ENCODE peak calls at places on chromosomes 5 and 9, in nine cellular contexts. K, F, Q, B, C, G, H, S and J are unnamed samples.
A peak's percentile ranks its signal among the peaks of the same experiment; 100 is the strongest.

GRCh38 chr9:107090218-107090617 is 192.9 kb upstream of the RAD23B start:
- DNase-seq in K (no peak), S (no peak), H (no peak), F (no peak), G (no peak), Q (no peak), B (no peak), C (no peak), J (no peak)

GRCh38 chr5:151250346-151251000 is 2.5 kb upstream of the GM2A start:
- DNase-seq in B (no peak), C (no peak), S (no peak), G (no peak), K (no peak), H (no peak), Q (no peak), F (no peak), J (no peak)

GRCh38 chr5:38022621-38023020 is 182.8 kb upstream of the GDNF start:
- DNase-seq in S (no peak), K (peak; percentile 16), H (no peak), Q (no peak), C (no peak), B (no peak), G (no peak), F (no peak), J (no peak)

GRCh38 chr5:115461093-115461492 is 83.5 kb downstream of the FEM1C start:
- DNase-seq in F (peak; percentile 22), S (no peak), K (no peak), H (no peak), C (no peak), B (no peak), Q (no peak), G (no peak), J (no peak)

GRCh38 chr9:86303316-86303975 is 21.1 kb upstream of the ISCA1 start:
- DNase-seq in C (no peak), Q (no peak), K (peak; percentile 51), H (no peak), S (no peak), F (no peak), G (no peak), B (no peak), J (no peak)

GRCh38 chr9:98373622-98374021 is 118.2 kb upstream of the TBC1D2 start:
- DNase-seq in H (no peak), F (no peak), K (no peak), B (no peak), Q (no peak), C (no peak), S (no peak), G (no peak), J (no peak)

GRCh38 chr9:131117111-131117761 is 8.2 kb upstream of the NUP214 start:
- DNase-seq in C (no peak), K (no peak), B (no peak), Q (no peak), H (no peak), S (no peak), F (no peak), G (no peak), J (peak; percentile 57)

GRCh38 chr5:159324097-159324760 is 6.1 kb downstream of the IL12B start:
- DNase-seq in G (no peak), K (peak; percentile 35), B (no peak), C (no peak), H (no peak), Q (no peak), S (no peak), F (peak; percentile 72), J (no peak)

GRCh38 chr9:86043586-86043985 is 55.8 kb downstream of the GOLM1 start:
- DNase-seq in F (no peak), H (no peak), B (no peak), C (no peak), K (no peak), Q (no peak), G (no peak), S (no peak), J (no peak)

GRCh38 chr5:143308726-143309125 is 94.8 kb downstream of the NR3C1 start:
- DNase-seq in Q (no peak), G (no peak), H (no peak), F (no peak), B (no peak), K (no peak), S (no peak), C (no peak), J (no peak)